ENCODE peak calls at places on chromosomes 4 and X, in eight cellular contexts. Y, J, K, T, D, L, O and I are unnamed samples. For H3K9me3, the result is how much of the 10 kb centered on the place peaks cover.

GRCh38 chr4:181971973-181972372 is 271.2 kb upstream of the TENM3 start:
- DNase-seq in K (no peak), T (no peak), O (no peak), J (no peak), D (no peak), Y (no peak), L (no peak), I (peak)

GRCh38 chr4:179867300-179867878 is 2375.8 kb upstream of the TENM3 start:
- DNase-seq in L (peak), D (peak), T (peak), K (no peak), Y (peak), O (no peak), J (peak), I (peak)

GRCh38 chrX:15903186-15903681 is 48.6 kb upstream of the AP1S2 start:
- DNase-seq in J (no peak), L (peak), O (no peak), D (no peak), T (peak), Y (no peak), K (no peak), I (peak)

GRCh38 chr4:25029479-25030282 is 1.1 kb downstream of the LGI2 start:
- DNase-seq in Y (no peak), O (no peak), J (no peak), T (peak), K (no peak), D (no peak), L (no peak), I (no peak)

GRCh38 chrX:68684291-68684918 is 36.9 kb downstream of the STARD8 start:
- DNase-seq in J (no peak), L (no peak), Y (no peak), T (no peak), D (no peak), K (peak), O (peak), I (no peak)

GRCh38 chrX:140507982-140508305 is 3.1 kb upstream of the SOX3 start:
- DNase-seq in L (no peak), T (no peak), Y (no peak), J (no peak), D (no peak), O (no peak), K (no peak), I (no peak)

GRCh38 chr4:102783006-102783405 is 22.2 kb upstream of the MANBA start:
- DNase-seq in D (no peak), Y (no peak), K (no peak), T (no peak), J (no peak), L (no peak), O (no peak), I (no peak)

GRCh38 chr4:176433983-176434382 is 114.2 kb downstream of the SPCS3 start:
- DNase-seq in K (no peak), L (no peak), J (no peak), D (no peak), T (no peak), Y (no peak), O (no peak), I (no peak)

GRCh38 chrX:124212622-124213021 is 119.8 kb upstream of the TEX13D start:
- DNase-seq in D (no peak), T (peak), Y (no peak), J (no peak), L (peak), O (no peak), K (no peak), I (no peak)

GRCh38 chr4:109410776-109411175 is 22.8 kb upstream of the SEC24B start:
- DNase-seq in O (no peak), T (no peak), L (no peak), D (no peak), J (no peak), K (no peak), Y (no peak), I (no peak)

GRCh38 chr4:113405874-113406722 is 355.4 kb downstream of the CAMK2D start:
- DNase-seq in J (no peak), K (no peak), D (no peak), Y (no peak), O (no peak), T (no peak), L (no peak), I (no peak)

GRCh38 chr4:144209491-144209890 is 69.0 kb upstream of the GYPA start:
- DNase-seq in T (no peak), O (no peak), L (no peak), J (no peak), K (no peak), D (no peak), Y (no peak), I (no peak)

GRCh38 chr4:149719806-149720205 is 95.8 kb downstream of the IQCM start:
- DNase-seq in L (no peak), D (no peak), T (no peak), K (no peak), Y (no peak), O (no peak), J (no peak), I (no peak)

GRCh38 chr4:69894706-69895105 is 34.8 kb upstream of the SULT1E1 start:
- DNase-seq in O (no peak), Y (no peak), L (no peak), J (no peak), T (no peak), D (no peak), K (no peak), I (no peak)

GRCh38 chrX:71195959-71196727 is 26.9 kb upstream of the GJB1 start:
- DNase-seq in Y (no peak), D (no peak), J (no peak), L (peak), T (no peak), K (no peak), O (no peak), I (no peak)

GRCh38 chr4:37400326-37400881 is 155.9 kb downstream of the NWD2 start:
- DNase-seq in K (no peak), L (no peak), O (no peak), J (no peak), Y (no peak), T (no peak), D (no peak), I (no peak)

GRCh38 chrX:71542825-71543224 is 9.9 kb downstream of the OGT start:
- DNase-seq in Y (no peak), D (no peak), L (no peak), O (no peak), K (no peak), J (no peak), T (no peak), I (no peak)

GRCh38 chr4:99614491-99614890 is 39.9 kb downstream of the MTTP start:
- DNase-seq in J (no peak), L (no peak), O (no peak), K (no peak), Y (no peak), T (no peak), D (no peak), I (no peak)

GRCh38 chr4:105257817-105258495 is 111.3 kb downstream of the TET2 start:
- DNase-seq in Y (no peak), O (no peak), L (no peak), D (no peak), K (no peak), T (no peak), J (no peak), I (no peak)

GRCh38 chr4:94165256-94165655 is 42.4 kb upstream of the SMARCAD1 start:
- DNase-seq in T (no peak), O (no peak), K (no peak), D (no peak), J (no peak), L (no peak), Y (no peak), I (no peak)

GRCh38 chr4:187128971-187129370 is 405.3 kb upstream of the FAT1 start:
- DNase-seq in J (no peak), D (no peak), K (no peak), Y (no peak), L (no peak), T (no peak), O (no peak), I (no peak)

GRCh38 chr4:115918149-115918548 is 804.7 kb upstream of the NDST4 start:
- DNase-seq in T (no peak), K (no peak), J (no peak), D (no peak), Y (no peak), L (no peak), O (no peak), I (no peak)

GRCh38 chr4:173237152-173237551 is 68.5 kb downstream of the GALNT7 start:
- DNase-seq in D (no peak), T (no peak), K (no peak), J (no peak), Y (no peak), L (no peak), O (no peak), I (no peak)

GRCh38 chr4:78567502-78568075 is 16.0 kb downstream of the ANXA3 start:
- DNase-seq in O (no peak), J (no peak), Y (no peak), L (no peak), D (no peak), T (no peak), K (no peak), I (no peak)

GRCh38 chr4:78569291-78569821 is 17.8 kb downstream of the ANXA3 start:
- DNase-seq in O (no peak), T (no peak), K (no peak), J (no peak), L (no peak), D (peak), Y (no peak), I (no peak)

GRCh38 chr4:78566834-78567501 is 15.4 kb downstream of the ANXA3 start:
- DNase-seq in T (peak), L (no peak), D (no peak), J (no peak), K (no peak), Y (no peak), O (no peak), I (no peak)

GRCh38 chr4:78565971-78566372 is 14.4 kb downstream of the ANXA3 start:
- DNase-seq in Y (no peak), D (no peak), K (no peak), J (no peak), O (no peak), T (no peak), L (no peak), I (no peak)

GRCh38 chr4:78568640-78569261 is 17.2 kb downstream of the ANXA3 start:
- DNase-seq in J (no peak), O (no peak), D (no peak), Y (no peak), K (no peak), L (no peak), T (no peak), I (no peak)
- H3K4me3 ChIP-seq in J (no peak), O (no peak), D (no peak), Y (no peak), K (no peak), L (no peak), T (no peak), I (no peak)

GRCh38 chr4:184376136-184376838 is 98.1 kb downstream of the IRF2 start:
- DNase-seq in K (no peak), L (no peak), T (no peak), O (no peak), J (no peak), D (no peak), Y (no peak), I (no peak)
- H3K9me3 ChIP-seq in K (under half), L (under half), T (under half), O (under half), J (under half), D (under half), Y (under half), I (under half)

DNA sequence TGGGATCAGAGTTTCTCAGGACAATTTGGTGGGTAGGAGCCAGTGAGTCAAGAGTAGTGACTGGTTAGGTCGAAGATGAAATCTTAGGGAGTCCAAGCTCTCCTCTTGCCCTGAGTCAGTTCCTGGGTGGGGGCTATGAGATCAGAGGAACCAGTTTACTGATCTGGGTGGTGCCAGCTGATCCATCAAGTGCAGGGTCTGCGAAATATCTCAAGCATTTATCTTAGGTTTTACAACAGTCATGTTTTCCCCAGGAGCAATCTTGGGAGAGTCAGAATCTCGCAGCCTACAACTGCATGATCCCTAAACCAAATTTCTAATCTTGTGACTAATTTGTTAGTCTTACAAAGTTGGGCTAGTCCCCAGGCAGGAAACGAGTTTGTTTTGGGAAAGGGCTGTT is 1833.2 kb upstream of the PCDH7 start:
- DNase-seq in Y (no peak), L (no peak), K (no peak), D (no peak), T (no peak), J (no peak), O (no peak), I (no peak)
- H3K4me3 ChIP-seq in Y (no peak), L (no peak), K (no peak), D (no peak), T (no peak), J (no peak), O (no peak), I (no peak)

DNA sequence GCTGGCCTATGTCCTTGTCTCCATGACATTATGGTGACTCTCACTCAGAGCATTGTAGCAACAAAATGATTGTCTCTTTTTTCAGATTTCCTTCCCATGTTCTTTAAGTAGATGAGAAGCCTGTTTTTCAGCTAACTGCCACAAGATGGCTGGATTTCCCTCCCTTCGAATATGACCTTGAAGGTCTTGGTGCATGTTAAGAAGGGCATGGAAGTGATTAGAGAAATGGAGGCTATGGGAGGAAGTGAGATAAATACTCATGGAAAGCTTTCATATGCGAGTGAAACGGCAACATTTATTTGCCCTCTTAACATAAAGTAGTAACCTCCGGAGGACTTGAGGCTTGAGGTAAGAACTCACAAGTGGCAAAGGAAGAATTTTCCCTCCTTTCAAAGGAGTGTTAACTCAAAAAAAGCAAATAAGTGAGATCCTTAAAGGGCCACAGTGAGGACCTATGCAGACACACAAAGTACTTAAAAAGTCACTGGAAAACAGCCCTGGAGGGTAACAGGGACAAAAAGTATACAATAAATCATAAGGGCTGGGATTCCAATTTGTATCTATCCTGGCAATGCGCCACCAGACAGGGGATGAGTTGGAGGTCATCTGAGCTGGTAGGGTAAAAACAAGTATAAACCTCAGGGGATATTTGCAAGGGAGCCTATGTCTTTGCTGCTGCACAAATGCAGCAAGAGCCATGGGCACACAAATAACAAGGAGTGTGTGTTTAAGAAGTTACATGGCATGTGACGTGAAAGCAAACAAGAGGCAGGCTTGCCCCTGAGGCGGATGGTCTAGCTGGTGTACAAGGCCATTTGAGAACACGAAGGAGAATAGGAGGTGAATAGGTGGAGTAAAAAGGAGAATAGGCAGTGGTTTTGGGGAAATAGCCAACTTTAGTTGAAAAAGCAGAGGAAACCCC is 96.2 kb downstream of the CPE start:
- DNase-seq in O (no peak), J (no peak), L (no peak), K (no peak), T (no peak), Y (no peak), D (no peak), I (no peak)
- H3K9me3 ChIP-seq in O (under half), J (under half), L (under half), K (under half), T (under half), Y (under half), D (under half), I (under half)

DNA sequence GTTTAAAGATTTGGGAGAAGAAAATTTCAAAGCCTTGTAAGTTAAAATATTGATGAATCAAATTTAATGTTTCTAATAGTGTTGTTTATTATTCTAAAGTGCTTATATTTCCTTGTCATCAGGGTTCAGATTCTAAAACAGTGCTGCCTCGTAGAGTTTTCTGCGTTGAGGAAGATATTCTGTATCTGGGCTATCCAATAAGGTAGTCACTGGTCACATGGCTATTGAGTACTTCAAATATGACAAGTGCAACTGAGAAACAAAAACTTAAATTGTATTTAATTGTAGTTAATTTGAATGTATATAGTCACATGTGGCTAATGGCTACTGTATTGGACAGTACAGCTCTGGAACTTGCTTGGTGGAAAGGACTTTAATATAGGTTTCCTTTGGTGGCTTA is 1.1 kb downstream of the ALB start:
- DNase-seq in K (no peak), L (no peak), O (no peak), T (no peak), Y (no peak), J (no peak), D (no peak), I (no peak)
- H3K4me3 ChIP-seq in K (no peak), L (no peak), O (no peak), T (no peak), Y (no peak), J (no peak), D (peak), I (no peak)

GRCh38 chr4:9996319-9997110 is 24.8 kb downstream of the SLC2A9 start:
- DNase-seq in J (no peak), K (no peak), L (no peak), T (no peak), Y (peak), O (peak), D (no peak), I (no peak)

GRCh38 chr4:9999956-10000551 is 21.2 kb downstream of the SLC2A9 start:
- DNase-seq in J (no peak), Y (no peak), T (no peak), K (no peak), L (no peak), D (no peak), O (no peak), I (no peak)

GRCh38 chr4:9989918-9990635 is 31.2 kb downstream of the SLC2A9 start:
- DNase-seq in T (no peak), O (peak), K (no peak), D (no peak), J (no peak), Y (no peak), L (no peak), I (no peak)

GRCh38 chr4:9997881-9998280 is 23.4 kb downstream of the SLC2A9 start:
- DNase-seq in L (no peak), Y (no peak), J (no peak), K (no peak), O (no peak), T (no peak), D (no peak), I (no peak)

GRCh38 chr4:9994246-9994847 is 26.9 kb downstream of the SLC2A9 start:
- DNase-seq in T (peak), K (no peak), J (no peak), O (no peak), L (no peak), Y (no peak), D (no peak), I (no peak)
- H3K9me3 ChIP-seq in T (under half), K (under half), J (under half), O (under half), L (under half), Y (under half), D (under half), I (under half)

GRCh38 chr4:6471303-6472007 is 959 bp downstream of the PPP2R2C start:
- DNase-seq in J (no peak), O (no peak), D (no peak), K (no peak), Y (no peak), L (no peak), T (no peak), I (no peak)
- H3K4me3 ChIP-seq in J (no peak), O (peak), D (no peak), K (peak), Y (peak), L (no peak), T (no peak), I (peak)